ENCODE peak calls at places on chromosomes 16 and 17, in nine cellular contexts. L, G, E, M, I, C, J, F and W are unnamed samples.

GRCh38 chr16:88681084-88681680 is 5.1 kb downstream of the SNAI3 start:
- DNase-seq in L (no peak), G (no peak), E (no peak), M (no peak), I (peak), C (no peak), J (no peak), F (no peak), W (no peak)

GRCh38 chr17:3585826-3586225 is 23.4 kb downstream of the TRPV1 start:
- DNase-seq in L (no peak), G (no peak), E (no peak), M (no peak), I (no peak), C (no peak), J (no peak), F (no peak), W (no peak)

GRCh38 chr17:79785900-79786810 is 8.2 kb downstream of the CBX2 start:
- DNase-seq in L (no peak), G (no peak), E (no peak), M (no peak), I (no peak), C (no peak), J (no peak), F (no peak), W (no peak)

GRCh38 chr17:81131486-81132196 is 33.7 kb upstream of the PVALEF start:
- DNase-seq in L (no peak), G (no peak), E (no peak), M (no peak), I (no peak), C (no peak), J (peak), F (no peak), W (no peak)

GRCh38 chr16:71205482-71206131 is 24.9 kb downstream of the HYDIN start:
- DNase-seq in L (no peak), G (no peak), E (no peak), M (no peak), I (no peak), C (no peak), J (no peak), F (peak), W (peak)

GRCh38 chr17:9538626-9539025 is 37.0 kb downstream of the STX8 start:
- DNase-seq in L (no peak), G (no peak), E (no peak), M (no peak), I (peak), C (no peak), J (no peak), F (no peak), W (no peak)

GRCh38 chr16:65574311-65574966 is 452.6 kb upstream of the CDH11 start:
- DNase-seq in L (no peak), G (no peak), E (no peak), M (no peak), I (no peak), C (no peak), J (no peak), F (no peak), W (no peak)

GRCh38 chr17:31061678-31062077 is 33.1 kb upstream of the NF1 start:
- DNase-seq in L (no peak), G (no peak), E (no peak), M (no peak), I (peak), C (no peak), J (no peak), F (no peak), W (no peak)

GRCh38 chr16:27452569-27453475 is 50.8 kb downstream of the IL21R start:
- DNase-seq in L (peak), G (no peak), E (no peak), M (no peak), I (no peak), C (no peak), J (no peak), F (no peak), W (no peak)

GRCh38 chr17:79034931-79035485 is 11.0 kb downstream of the C1QTNF1 start:
- DNase-seq in L (no peak), G (no peak), E (no peak), M (no peak), I (no peak), C (no peak), J (no peak), F (no peak), W (no peak)

GRCh38 chr16:68187505-68187904 is 48.4 kb downstream of the ESRP2 start:
- DNase-seq in L (no peak), G (no peak), E (no peak), M (no peak), I (no peak), C (no peak), J (no peak), F (no peak), W (no peak)

GRCh38 chr17:1608676-1609075 is 20.0 kb downstream of the SLC43A2 start:
- DNase-seq in L (no peak), G (no peak), E (no peak), M (no peak), I (no peak), C (no peak), J (no peak), F (no peak), W (no peak)

GRCh38 chr17:44121997-44122824 is 1.2 kb downstream of the HDAC5 start:
- DNase-seq in L (no peak), G (no peak), E (no peak), M (no peak), I (peak), C (no peak), J (no peak), F (no peak), W (no peak)

GRCh38 chr16:73878616-73879015 is 418.0 kb upstream of the PSMD7 start:
- DNase-seq in L (peak), G (no peak), E (no peak), M (peak), I (peak), C (peak), J (no peak), F (no peak), W (peak)
- TF ChIP-seq CTCF in L (peak), G (peak), E (peak), M (peak), I (peak), C (peak), J (peak), F (peak), W (peak)

GRCh38 chr17:6496116-6496481 is 51.8 kb downstream of the PIMREG start:
- DNase-seq in L (no peak), G (no peak), E (no peak), M (no peak), I (peak), C (no peak), J (no peak), F (peak), W (no peak)

GRCh38 chr17:6496636-6497441 is 52.6 kb downstream of the PIMREG start:
- DNase-seq in L (no peak), G (no peak), E (no peak), M (no peak), I (no peak), C (no peak), J (no peak), F (peak), W (no peak)

GRCh38 chr17:6494239-6494941 is 50.1 kb downstream of the PIMREG start:
- DNase-seq in L (no peak), G (no peak), E (no peak), M (no peak), I (no peak), C (no peak), J (peak), F (peak), W (no peak)

GRCh38 chr17:6497496-6498221 is 53.4 kb downstream of the PIMREG start:
- DNase-seq in L (no peak), G (no peak), E (no peak), M (no peak), I (no peak), C (no peak), J (no peak), F (peak), W (no peak)

DNA sequence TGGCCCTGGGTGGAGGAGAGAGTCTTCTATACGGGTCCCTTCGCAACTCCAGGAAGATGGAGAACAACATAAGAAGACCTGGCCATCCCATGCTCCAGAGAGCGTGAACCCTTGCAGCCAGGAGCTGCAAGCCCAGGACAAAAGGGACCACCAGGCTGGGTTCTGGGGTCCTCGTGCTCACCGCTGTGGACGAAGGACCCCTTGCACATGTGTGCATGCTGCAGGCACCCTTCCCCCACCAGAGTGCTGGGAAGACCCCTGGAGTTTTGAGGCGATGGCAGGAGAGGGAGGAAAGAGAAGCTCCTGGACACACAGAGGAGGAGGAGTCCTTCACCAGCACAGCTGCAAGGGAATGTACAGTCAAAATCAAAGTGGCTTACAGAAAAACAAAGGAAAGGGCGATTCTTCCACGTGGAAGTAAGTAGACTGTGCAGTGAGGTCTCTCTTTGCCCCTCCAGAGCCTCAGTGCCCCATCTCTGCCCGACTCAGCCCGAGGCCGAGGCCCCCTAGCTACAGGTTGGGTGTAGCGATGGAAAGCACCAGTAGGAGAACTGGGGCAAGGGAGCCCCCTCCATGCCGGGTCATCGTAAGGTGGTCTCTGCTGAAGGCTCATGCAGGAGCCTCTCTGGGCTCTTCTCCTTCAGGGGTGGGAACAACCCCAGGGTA is 51.3 kb downstream of the PIMREG start:
- DNase-seq in L (no peak), G (no peak), E (no peak), M (no peak), I (no peak), C (no peak), J (no peak), F (peak), W (no peak)
- TF ChIP-seq CTCF in L (peak), G (no peak), E (peak), M (no peak), I (peak), C (no peak), J (no peak), F (no peak), W (no peak)

GRCh38 chr17:4897198-4897657 is 2.1 kb upstream of the C17orf107 start:
- DNase-seq in L (peak), G (no peak), E (no peak), M (no peak), I (no peak), C (no peak), J (no peak), F (no peak), W (no peak)

GRCh38 chr17:4895121-4895520 is 4.2 kb upstream of the C17orf107 start:
- DNase-seq in L (no peak), G (no peak), E (no peak), M (no peak), I (no peak), C (no peak), J (no peak), F (no peak), W (no peak)

GRCh38 chr17:4893721-4894560 is 5.4 kb upstream of the C17orf107 start:
- DNase-seq in L (no peak), G (no peak), E (no peak), M (no peak), I (no peak), C (no peak), J (no peak), F (no peak), W (no peak)

GRCh38 chr17:4896332-4897197 is 2.8 kb upstream of the C17orf107 start:
- DNase-seq in L (no peak), G (no peak), E (no peak), M (no peak), I (no peak), C (no peak), J (no peak), F (no peak), W (no peak)

GRCh38 chr17:4895676-4896331 is 3.5 kb upstream of the C17orf107 start:
- DNase-seq in L (peak), G (no peak), E (no peak), M (no peak), I (peak), C (no peak), J (no peak), F (no peak), W (no peak)
- TF ChIP-seq CTCF in L (no peak), G (no peak), E (peak), M (no peak), I (peak), C (peak), J (no peak), F (no peak), W (no peak)

GRCh38 chr17:46045639-46046038 is 46.6 kb downstream of the STH start:
- DNase-seq in L (no peak), G (no peak), E (no peak), M (no peak), I (no peak), C (no peak), J (no peak), F (no peak), W (no peak)

GRCh38 chr17:46047398-46047797 is 48.3 kb downstream of the STH start:
- DNase-seq in L (no peak), G (no peak), E (no peak), M (no peak), I (no peak), C (no peak), J (no peak), F (no peak), W (no peak)

GRCh38 chr17:46044286-46044928 is 45.4 kb downstream of the STH start:
- DNase-seq in L (peak), G (no peak), E (no peak), M (peak), I (peak), C (peak), J (peak), F (no peak), W (no peak)

GRCh38 chr17:46044989-46045388 is 45.9 kb downstream of the STH start:
- DNase-seq in L (no peak), G (no peak), E (no peak), M (no peak), I (no peak), C (no peak), J (no peak), F (no peak), W (no peak)

DNA sequence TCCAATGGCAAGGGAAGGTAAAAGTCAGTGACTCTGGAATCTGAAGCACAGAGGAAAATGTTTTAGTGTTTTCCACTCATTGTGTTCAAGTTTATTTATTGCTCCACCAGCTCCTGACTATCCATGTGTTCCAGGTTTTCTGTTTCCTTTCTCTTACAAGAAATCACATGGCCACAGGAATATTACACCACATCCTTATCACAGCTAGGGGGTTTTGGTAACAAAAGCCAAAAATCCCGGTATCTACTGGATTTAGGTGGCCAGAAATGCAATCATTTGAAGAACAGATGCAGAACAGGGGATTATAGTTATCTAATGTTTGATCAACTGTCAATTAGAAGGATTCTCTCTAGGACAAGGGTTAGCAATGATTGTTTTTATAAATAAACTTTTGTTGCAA is 47.9 kb downstream of the STH start:
- DNase-seq in L (peak), G (no peak), E (no peak), M (no peak), I (no peak), C (no peak), J (no peak), F (no peak), W (no peak)
- TF ChIP-seq CTCF in L (no peak), G (no peak), E (no peak), M (no peak), I (no peak), C (no peak), J (no peak), F (no peak), W (no peak)

GRCh38 chr16:74305978-74306784 is 9.6 kb downstream of the PSMD7 start:
- DNase-seq in L (no peak), G (no peak), E (no peak), M (no peak), I (no peak), C (no peak), J (no peak), F (no peak), W (no peak)

GRCh38 chr16:74305286-74305685 is 8.7 kb downstream of the PSMD7 start:
- DNase-seq in L (no peak), G (no peak), E (no peak), M (no peak), I (no peak), C (no peak), J (no peak), F (no peak), W (no peak)

GRCh38 chr16:74302341-74302740 is 5.7 kb downstream of the PSMD7 start:
- DNase-seq in L (no peak), G (no peak), E (no peak), M (no peak), I (no peak), C (no peak), J (no peak), F (no peak), W (no peak)

GRCh38 chr16:74304835-74305176 is 8.2 kb downstream of the PSMD7 start:
- DNase-seq in L (no peak), G (no peak), E (no peak), M (no peak), I (no peak), C (no peak), J (no peak), F (no peak), W (no peak)

DNA sequence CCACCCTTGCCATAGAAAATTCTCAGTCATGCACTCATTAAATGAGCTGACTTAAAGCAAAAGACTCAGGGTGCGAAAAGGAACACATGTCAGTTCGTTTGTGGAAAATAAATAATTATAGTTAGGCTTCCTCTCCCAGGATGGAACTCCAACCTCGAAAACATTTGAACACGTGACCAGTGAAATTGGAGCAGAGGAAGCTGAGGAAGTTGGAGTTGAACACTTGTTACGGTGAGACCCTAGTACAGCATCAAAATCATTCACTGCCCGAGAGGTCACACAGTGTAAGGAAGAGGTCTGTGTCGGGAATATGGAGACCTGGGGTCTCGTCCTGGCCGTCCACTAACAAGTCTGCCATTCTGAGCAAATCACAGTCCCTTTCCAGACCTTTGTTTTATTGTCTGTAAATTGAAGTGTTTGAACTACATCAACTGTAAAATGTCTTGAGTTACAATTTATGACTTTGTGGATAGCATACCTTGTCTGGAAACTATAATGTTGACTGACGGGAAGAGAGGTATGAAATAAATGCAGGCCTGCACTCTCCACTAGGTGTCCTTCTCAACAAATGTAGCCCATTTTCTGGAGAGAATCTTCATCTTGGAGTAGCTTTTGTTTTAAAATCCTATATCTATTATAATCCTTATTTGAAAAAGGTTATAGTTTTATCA is 7.7 kb downstream of the PSMD7 start:
- DNase-seq in L (peak), G (no peak), E (no peak), M (no peak), I (no peak), C (no peak), J (no peak), F (no peak), W (no peak)
- TF ChIP-seq CTCF in L (peak), G (peak), E (peak), M (peak), I (peak), C (peak), J (no peak), F (peak), W (peak)

GRCh38 chr16:76879420-76879819 is 311.6 kb upstream of the MON1B start:
- DNase-seq in L (no peak), G (no peak), E (no peak), M (no peak), I (no peak), C (no peak), J (no peak), F (no peak), W (no peak)

GRCh38 chr16:76885776-76886175 is 305.2 kb upstream of the MON1B start:
- DNase-seq in L (no peak), G (no peak), E (no peak), M (no peak), I (no peak), C (no peak), J (no peak), F (no peak), W (no peak)

GRCh38 chr16:76882105-76882504 is 308.9 kb upstream of the MON1B start:
- DNase-seq in L (no peak), G (no peak), E (no peak), M (no peak), I (no peak), C (no peak), J (no peak), F (no peak), W (no peak)
- TF ChIP-seq CTCF in L (no peak), G (no peak), E (no peak), M (no peak), I (no peak), C (no peak), J (no peak), F (no peak), W (no peak)

GRCh38 chr16:8885674-8886592 is 3.8 kb downstream of the LITAFD start:
- DNase-seq in L (peak), G (no peak), E (no peak), M (no peak), I (peak), C (no peak), J (no peak), F (no peak), W (no peak)
- TF ChIP-seq CTCF in L (peak), G (no peak), E (peak), M (peak), I (peak), C (peak), J (no peak), F (no peak), W (no peak)

GRCh38 chr17:45332989-45333701 is 16.3 kb upstream of the MAP3K14 start:
- DNase-seq in L (peak), G (peak), E (no peak), M (no peak), I (no peak), C (no peak), J (peak), F (no peak), W (no peak)
- TF ChIP-seq CTCF in L (no peak), G (no peak), E (no peak), M (no peak), I (no peak), C (no peak), J (no peak), F (no peak), W (no peak)

DNA sequence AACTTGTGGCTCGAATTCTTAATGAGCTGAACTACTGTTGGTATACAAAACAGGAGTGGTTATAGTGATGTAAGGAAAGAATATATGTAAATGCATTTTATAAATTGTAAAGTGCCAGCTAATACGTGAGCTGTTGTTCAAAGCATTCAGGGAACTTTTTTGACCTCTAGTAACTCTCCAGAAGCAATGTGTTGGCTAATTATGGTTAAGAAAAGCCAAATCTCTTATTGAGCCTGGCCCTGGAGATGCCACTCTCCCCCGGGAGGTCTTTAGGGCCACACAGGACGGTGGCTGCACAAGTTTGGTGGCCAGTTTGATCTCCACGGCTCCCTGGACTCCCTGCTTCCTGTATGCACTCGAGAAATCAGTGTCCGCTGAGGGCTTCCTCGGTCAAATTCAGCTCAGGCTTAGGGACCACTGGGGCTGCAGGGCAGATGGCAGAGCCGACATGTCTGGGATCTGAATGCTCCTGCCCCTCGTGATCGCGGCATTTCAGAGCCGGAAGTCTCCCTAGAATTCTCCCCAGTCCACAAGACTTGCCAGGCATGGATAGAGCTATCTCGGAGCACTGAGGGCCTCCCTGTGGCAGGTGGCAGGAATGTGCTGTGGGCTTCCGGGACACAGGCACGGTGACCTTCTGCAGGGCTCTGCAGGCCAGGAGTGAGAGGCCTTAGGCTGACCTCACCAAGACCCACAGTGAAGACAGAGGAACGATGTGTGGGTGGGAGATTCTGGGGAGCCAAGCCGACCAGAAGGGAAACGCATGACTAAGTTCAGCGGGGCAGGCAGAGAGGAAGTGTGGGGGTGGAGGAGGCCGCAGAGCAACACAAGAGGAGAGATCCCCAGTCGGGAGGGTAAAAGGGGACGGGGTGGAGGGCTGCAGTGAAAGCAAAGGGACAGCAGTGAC is 18.6 kb upstream of the PITPNM3 start:
- DNase-seq in L (peak), G (no peak), E (no peak), M (no peak), I (peak), C (peak), J (peak), F (no peak), W (peak)
- TF ChIP-seq CTCF in L (no peak), G (peak), E (no peak), M (peak), I (no peak), C (peak), J (no peak), F (no peak), W (no peak)

GRCh38 chr16:51710930-51711563 is 560.0 kb upstream of the SALL1 start:
- DNase-seq in L (no peak), G (no peak), E (no peak), M (no peak), I (no peak), C (no peak), J (no peak), F (no peak), W (no peak)
- TF ChIP-seq CTCF in L (no peak), G (no peak), E (no peak), M (no peak), I (no peak), C (no peak), J (no peak), F (no peak), W (no peak)